ENCODE peak calls at places on chromosome 2, in four cellular contexts. P is left ventricle myocardium inferior, R is HCT116, A is astrocyte. K is an unnamed sample. For H3K27me3, the result is how much of the 10 kb centered on the place peaks cover.

GRCh38 chr2:46827274-46827930 is 88.2 kb downstream of the MCFD2 start:
- DNase-seq in R (no peak), P (no peak), A (peak), K (no peak)

GRCh38 chr2:162890690-162891311 is 52.2 kb upstream of the KCNH7 start:
- DNase-seq in P (no peak), A (peak), R (peak), K (peak)

GRCh38 chr2:150484461-150484931 is 3.0 kb downstream of the RND3 start:
- DNase-seq in R (no peak), A (no peak), P (no peak), K (no peak)

GRCh38 chr2:160433466-160434172 is 60.0 kb downstream of the RBMS1 start:
- DNase-seq in R (no peak), A (no peak), P (no peak), K (peak)

GRCh38 chr2:189851174-189851826 is 67.0 kb downstream of the PMS1 start:
- DNase-seq in A (no peak), P (no peak), R (no peak), K (no peak)

GRCh38 chr2:143745060-143745459 is 615.8 kb downstream of the ARHGAP15 start:
- DNase-seq in A (no peak), R (no peak), P (no peak), K (no peak)

GRCh38 chr2:96537734-96538486 is 1.4 kb downstream of the ARID5A start:
- DNase-seq in A (no peak), R (no peak), P (no peak), K (no peak)

GRCh38 chr2:189951791-189952535 is 110.6 kb downstream of the MSTN start:
- DNase-seq in A (no peak), R (no peak), P (no peak), K (no peak)

GRCh38 chr2:60976875-60977561 is 40.5 kb upstream of the PEX13 start:
- DNase-seq in R (no peak), P (no peak), A (no peak), K (no peak)

GRCh38 chr2:20232837-20233207 is 7.9 kb upstream of the SDC1 start:
- DNase-seq in R (no peak), A (no peak), P (no peak), K (no peak)

GRCh38 chr2:201820385-201821007 is 14.2 kb downstream of the CDK15 start:
- DNase-seq in A (no peak), R (no peak), P (no peak), K (no peak)

GRCh38 chr2:128444816-128445532 is 126.3 kb upstream of the HS6ST1 start:
- DNase-seq in P (no peak), R (no peak), A (no peak), K (peak)

GRCh38 chr2:217142649-217143266 is 282.9 kb upstream of the TNP1 start:
- DNase-seq in P (no peak), A (no peak), R (peak), K (peak)
- TF ChIP-seq CTCF in P (peak), A (peak), R (peak), K (peak)

DNA sequence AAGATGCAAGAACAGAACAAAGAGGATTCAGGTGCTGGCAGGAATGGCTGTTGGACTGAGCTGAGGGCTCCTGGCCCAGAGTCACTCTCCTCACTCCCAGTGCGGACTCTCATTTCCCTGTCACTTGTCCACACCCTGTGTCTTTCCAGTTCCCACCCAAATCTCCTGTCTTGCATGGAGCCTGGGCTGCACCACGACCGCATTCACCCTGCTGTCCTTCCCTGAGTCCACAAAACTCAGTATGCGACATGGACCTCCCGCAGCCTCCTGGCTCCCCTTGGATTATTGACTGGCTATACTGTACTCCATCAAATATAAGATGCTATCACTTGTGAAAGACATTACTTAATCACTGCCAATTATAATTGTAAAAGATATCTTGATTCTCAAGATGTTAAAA is 2.5 kb upstream of the ITM2C start:
- DNase-seq in R (no peak), A (no peak), P (no peak), K (no peak)
- H3K27me3 ChIP-seq in R (under half), A (under half), P (half or more), K (under half)

GRCh38 chr2:218357194-218358177 is 829 bp downstream of the CATIP start:
- DNase-seq in P (no peak), R (no peak), A (no peak), K (peak)
- H3K4me3 ChIP-seq in P (no peak), R (no peak), A (no peak), K (no peak)

GRCh38 chr2:177101930-177102329 is 110.7 kb upstream of the HNRNPA3 start:
- DNase-seq in A (no peak), R (no peak), P (no peak), K (no peak)

GRCh38 chr2:177108890-177109289 is 103.7 kb upstream of the HNRNPA3 start:
- DNase-seq in P (no peak), R (no peak), A (no peak), K (no peak)

DNA sequence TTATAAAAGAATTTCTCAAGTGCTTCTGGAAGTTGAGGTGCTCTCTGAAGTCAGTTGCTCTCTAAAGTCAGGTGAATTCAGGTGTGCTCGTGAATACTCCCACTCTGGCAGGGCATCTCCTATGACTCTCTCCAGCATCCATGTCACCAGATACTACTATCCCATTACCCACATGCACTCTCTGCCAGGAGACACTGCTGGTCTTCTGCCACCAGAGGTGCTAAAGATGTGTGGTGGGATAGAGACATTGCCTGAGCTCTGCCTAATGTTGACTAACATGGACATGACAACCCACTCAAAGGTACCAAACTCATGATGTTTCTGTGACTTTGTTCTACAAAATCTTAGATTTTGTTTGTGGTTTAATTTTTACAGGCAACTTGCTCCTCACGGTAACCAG is 106.4 kb upstream of the HNRNPA3 start:
- DNase-seq in A (no peak), P (no peak), R (peak), K (no peak)
- TF ChIP-seq CTCF in A (no peak), P (no peak), R (peak), K (peak)